ENCODE peak calls at places on chromosomes 4 and X, in five cellular contexts. F is AG08396, R is neural crest cell, K is lung, Q is T1000. P is an unnamed sample.

GRCh38 chr4:76758290-76758882 is 139.6 kb downstream of the SOWAHB start:
- DNase-seq in F (peak), R (peak), K (no peak), Q (peak), P (peak)

GRCh38 chrX:21770631-21771321 is 12.9 kb upstream of the SMPX start:
- DNase-seq in F (no peak), R (no peak), K (no peak), Q (no peak), P (no peak)

GRCh38 chr4:149426461-149426860 is 389.2 kb downstream of the IQCM start:
- DNase-seq in F (no peak), R (no peak), K (no peak), Q (no peak), P (no peak)

GRCh38 chr4:12979797-12980196 is 504.3 kb downstream of the RAB28 start:
- DNase-seq in F (no peak), R (no peak), K (no peak), Q (no peak), P (no peak)

GRCh38 chr4:126558596-126558995 is 1074.2 kb upstream of the INTU start:
- DNase-seq in F (no peak), R (no peak), K (no peak), Q (no peak), P (no peak)

GRCh38 chrX:105816517-105816916 is 5.8 kb upstream of the NRK start:
- DNase-seq in F (no peak), R (no peak), K (no peak), Q (no peak), P (no peak)

GRCh38 chr4:51932261-51932660 is 87.9 kb downstream of the LRRC66 start:
- DNase-seq in F (peak), R (no peak), K (no peak), Q (no peak), P (no peak)

GRCh38 chrX:119512145-119512800 is 44.0 kb downstream of the SLC25A5 start:
- DNase-seq in F (peak), R (peak), K (peak), Q (peak), P (peak)

GRCh38 chr4:16082424-16083216 is 1.2 kb downstream of the PROM1 start:
- DNase-seq in F (no peak), R (peak), K (peak), Q (no peak), P (peak)

GRCh38 chrX:42714981-42715688 is 62.8 kb downstream of the PPP1R2C start:
- DNase-seq in F (no peak), R (peak), K (peak), Q (no peak), P (peak)

P was measured in HT-29.